ENCODE peak calls at places on chromosomes 7 and 10, in four cellular contexts. M is germinal center, R is stomach, Z is tibial artery. J is an unnamed sample.

GRCh38 chr10:124550305-124551034 is 88.8 kb downstream of the LHPP start:
- DNase-seq in M (peak), R (no peak), Z (no peak), J (no peak)

GRCh38 chr10:121854809-121855445 is 72.9 kb downstream of the ATE1 start:
- DNase-seq in Z (no peak), M (no peak), R (no peak), J (no peak)

GRCh38 chr10:104809288-104810090 is 168.4 kb downstream of the SORCS3 start:
- DNase-seq in Z (no peak), M (peak), R (no peak), J (no peak)

GRCh38 chr7:156131881-156132280 is 319.6 kb upstream of the SHH start:
- DNase-seq in M (no peak), R (no peak), Z (no peak), J (no peak)

GRCh38 chr7:140726304-140726703 is 29.8 kb downstream of the NDUFB2 start:
- DNase-seq in Z (no peak), R (no peak), M (no peak), J (no peak)

GRCh38 chr7:90850516-90850915 is 254.4 kb downstream of the CDK14 start:
- DNase-seq in R (no peak), M (no peak), Z (no peak), J (no peak)

GRCh38 chr10:30436200-30436599 is 2.2 kb downstream of the MAP3K8 start:
- DNase-seq in M (no peak), Z (no peak), R (peak), J (no peak)

GRCh38 chr7:20484366-20484765 is 131.1 kb upstream of the ABCB5 start:
- DNase-seq in M (no peak), R (no peak), Z (no peak), J (no peak)

GRCh38 chr10:66162560-66163143 is 763.2 kb upstream of the LRRTM3 start:
- DNase-seq in R (no peak), M (no peak), Z (no peak), J (no peak)

GRCh38 chr7:93923291-93923690 is 1.8 kb downstream of the GNG11 start:
- DNase-seq in M (no peak), R (no peak), Z (no peak), J (no peak)

GRCh38 chr7:66504131-66504530 is 124.5 kb upstream of the KCTD7 start:
- DNase-seq in R (no peak), M (no peak), Z (no peak), J (no peak)

GRCh38 chr7:113404245-113404644 is 285.9 kb upstream of the SMIM30 start:
- DNase-seq in R (no peak), M (no peak), Z (no peak), J (no peak)

GRCh38 chr7:7996568-7996967 is 28.0 kb downstream of the GLCCI1 start:
- DNase-seq in R (no peak), M (no peak), Z (no peak), J (no peak)

GRCh38 chr7:43698461-43699255 is 30.7 kb downstream of the COA1 start:
- DNase-seq in Z (no peak), M (no peak), R (no peak), J (no peak)

GRCh38 chr7:21064698-21065648 is 278.3 kb upstream of the SP8 start:
- DNase-seq in R (no peak), Z (no peak), M (no peak), J (no peak)

GRCh38 chr7:139494835-139495568 is 11.5 kb upstream of the KLRG2 start:
- DNase-seq in M (no peak), Z (no peak), R (no peak), J (no peak)

GRCh38 chr10:86316990-86317389 is 49.6 kb downstream of the GRID1 start:
- DNase-seq in R (no peak), M (no peak), Z (no peak), J (no peak)

GRCh38 chr10:58177362-58177947 is 90.2 kb downstream of the IPMK start:
- DNase-seq in M (peak), Z (no peak), R (no peak), J (no peak)

GRCh38 chr10:91034042-91034441 is 113.2 kb upstream of the ANKRD1 start:
- DNase-seq in R (no peak), Z (no peak), M (no peak), J (no peak)

GRCh38 chr10:30114871-30115270 is 55.5 kb upstream of the JCAD start:
- DNase-seq in M (no peak), Z (peak), R (no peak), J (no peak)

GRCh38 chr10:98055875-98056516 is 25.6 kb upstream of the CRTAC1 start:
- DNase-seq in M (peak), Z (no peak), R (no peak), J (no peak)